ENCODE peak calls at places on chromosomes 6 and 20, in six cellular contexts. One of them, this sample, is unnamed.

GRCh38 chr20:872855-873520 is 39.5 kb downstream of the FAM110A start:
- DNase-seq in transverse colon: no peak
- DNase-seq in stimulated activated CD8-positive, alpha-beta memory T cell treated with anti-CD3 and anti-CD28 coated beads, Interleukin-7, amount 100 ng/mL, for 48 hours: no peak
- DNase-seq in foreskin fibroblast: no peak
- DNase-seq in glutamatergic neuron: peak; percentile 64
- DNase-seq in DMS 273 treated with DMSO at 0.1 percent for 48 hours: no peak
- DNase-seq in this sample: no peak

GRCh38 chr6:36444470-36444869 is 1.7 kb downstream of the KCTD20 start:
- DNase-seq in glutamatergic neuron: no peak
- DNase-seq in foreskin fibroblast: no peak
- DNase-seq in stimulated activated CD8-positive, alpha-beta memory T cell treated with anti-CD3 and anti-CD28 coated beads, Interleukin-7, amount 100 ng/mL, for 48 hours: no peak
- DNase-seq in transverse colon: no peak
- DNase-seq in DMS 273 treated with DMSO at 0.1 percent for 48 hours: no peak
- DNase-seq in this sample: no peak

GRCh38 chr6:146868671-146869209 is 270.0 kb downstream of the ADGB start:
- DNase-seq in DMS 273 treated with DMSO at 0.1 percent for 48 hours: no peak
- DNase-seq in transverse colon: no peak
- DNase-seq in stimulated activated CD8-positive, alpha-beta memory T cell treated with anti-CD3 and anti-CD28 coated beads, Interleukin-7, amount 100 ng/mL, for 48 hours: no peak
- DNase-seq in foreskin fibroblast: no peak
- DNase-seq in glutamatergic neuron: no peak
- DNase-seq in this sample: no peak

GRCh38 chr20:62358728-62359490 is 8.2 kb downstream of the LAMA5 start:
- DNase-seq in stimulated activated CD8-positive, alpha-beta memory T cell treated with anti-CD3 and anti-CD28 coated beads, Interleukin-7, amount 100 ng/mL, for 48 hours: no peak
- DNase-seq in DMS 273 treated with DMSO at 0.1 percent for 48 hours: no peak
- DNase-seq in transverse colon: no peak
- DNase-seq in glutamatergic neuron: peak; percentile 28
- DNase-seq in foreskin fibroblast: no peak
- DNase-seq in this sample: no peak

GRCh38 chr20:38369387-38369786 is 23.1 kb downstream of the LBP start:
- DNase-seq in stimulated activated CD8-positive, alpha-beta memory T cell treated with anti-CD3 and anti-CD28 coated beads, Interleukin-7, amount 100 ng/mL, for 48 hours: no peak
- DNase-seq in transverse colon: no peak
- DNase-seq in glutamatergic neuron: no peak
- DNase-seq in DMS 273 treated with DMSO at 0.1 percent for 48 hours: no peak
- DNase-seq in foreskin fibroblast: no peak
- DNase-seq in this sample: no peak

GRCh38 chr20:38110525-38111178 is 54.4 kb downstream of the TGM2 start:
- DNase-seq in glutamatergic neuron: no peak
- DNase-seq in foreskin fibroblast: no peak
- DNase-seq in transverse colon: no peak
- DNase-seq in DMS 273 treated with DMSO at 0.1 percent for 48 hours: no peak
- DNase-seq in stimulated activated CD8-positive, alpha-beta memory T cell treated with anti-CD3 and anti-CD28 coated beads, Interleukin-7, amount 100 ng/mL, for 48 hours: no peak
- DNase-seq in this sample: no peak

GRCh38 chr6:160111812-160112211 is 9.8 kb upstream of the SLC22A1 start:
- DNase-seq in stimulated activated CD8-positive, alpha-beta memory T cell treated with anti-CD3 and anti-CD28 coated beads, Interleukin-7, amount 100 ng/mL, for 48 hours: no peak
- DNase-seq in glutamatergic neuron: no peak
- DNase-seq in DMS 273 treated with DMSO at 0.1 percent for 48 hours: no peak
- DNase-seq in transverse colon: no peak
- DNase-seq in foreskin fibroblast: no peak
- DNase-seq in this sample: no peak

GRCh38 chr6:157272372-157272771 is 50.9 kb downstream of the TMEM242 start:
- DNase-seq in transverse colon: no peak
- DNase-seq in foreskin fibroblast: no peak
- DNase-seq in stimulated activated CD8-positive, alpha-beta memory T cell treated with anti-CD3 and anti-CD28 coated beads, Interleukin-7, amount 100 ng/mL, for 48 hours: no peak
- DNase-seq in DMS 273 treated with DMSO at 0.1 percent for 48 hours: no peak
- DNase-seq in glutamatergic neuron: no peak
- DNase-seq in this sample: no peak

GRCh38 chr6:22368794-22369193 is 72.0 kb upstream of the PRL start:
- DNase-seq in foreskin fibroblast: no peak
- DNase-seq in transverse colon: no peak
- DNase-seq in stimulated activated CD8-positive, alpha-beta memory T cell treated with anti-CD3 and anti-CD28 coated beads, Interleukin-7, amount 100 ng/mL, for 48 hours: no peak
- DNase-seq in glutamatergic neuron: no peak
- DNase-seq in DMS 273 treated with DMSO at 0.1 percent for 48 hours: no peak
- DNase-seq in this sample: no peak

GRCh38 chr6:11500008-11500407 is 37.5 kb upstream of the TMEM170B start:
- DNase-seq in DMS 273 treated with DMSO at 0.1 percent for 48 hours: no peak
- DNase-seq in glutamatergic neuron: no peak
- DNase-seq in foreskin fibroblast: no peak
- DNase-seq in transverse colon: no peak
- DNase-seq in stimulated activated CD8-positive, alpha-beta memory T cell treated with anti-CD3 and anti-CD28 coated beads, Interleukin-7, amount 100 ng/mL, for 48 hours: no peak
- DNase-seq in this sample: no peak

GRCh38 chr20:12086359-12086758 is 168.7 kb downstream of the BTBD3 start:
- DNase-seq in transverse colon: no peak
- DNase-seq in stimulated activated CD8-positive, alpha-beta memory T cell treated with anti-CD3 and anti-CD28 coated beads, Interleukin-7, amount 100 ng/mL, for 48 hours: no peak
- DNase-seq in foreskin fibroblast: no peak
- DNase-seq in DMS 273 treated with DMSO at 0.1 percent for 48 hours: no peak
- DNase-seq in glutamatergic neuron: no peak
- DNase-seq in this sample: no peak

GRCh38 chr6:56534680-56535419 is 107.8 kb downstream of the DST start:
- DNase-seq in glutamatergic neuron: no peak
- DNase-seq in foreskin fibroblast: no peak
- DNase-seq in DMS 273 treated with DMSO at 0.1 percent for 48 hours: no peak
- DNase-seq in stimulated activated CD8-positive, alpha-beta memory T cell treated with anti-CD3 and anti-CD28 coated beads, Interleukin-7, amount 100 ng/mL, for 48 hours: no peak
- DNase-seq in transverse colon: no peak
- DNase-seq in this sample: no peak

GRCh38 chr6:30684386-30685156 is 1.9 kb downstream of the PPP1R18 start:
- DNase-seq in stimulated activated CD8-positive, alpha-beta memory T cell treated with anti-CD3 and anti-CD28 coated beads, Interleukin-7, amount 100 ng/mL, for 48 hours: no peak
- DNase-seq in DMS 273 treated with DMSO at 0.1 percent for 48 hours: no peak
- DNase-seq in transverse colon: peak; percentile 67
- DNase-seq in glutamatergic neuron: peak; percentile 33
- DNase-seq in foreskin fibroblast: peak; percentile 51
- DNase-seq in this sample: peak; percentile 57

GRCh38 chr20:63809856-63810255 is 21.2 kb downstream of the ZBTB46 start:
- DNase-seq in glutamatergic neuron: no peak
- DNase-seq in transverse colon: no peak
- DNase-seq in DMS 273 treated with DMSO at 0.1 percent for 48 hours: no peak
- DNase-seq in foreskin fibroblast: no peak
- DNase-seq in stimulated activated CD8-positive, alpha-beta memory T cell treated with anti-CD3 and anti-CD28 coated beads, Interleukin-7, amount 100 ng/mL, for 48 hours: no peak
- DNase-seq in this sample: no peak

GRCh38 chr20:5268449-5268848 is 48.3 kb downstream of the PROKR2 start:
- DNase-seq in foreskin fibroblast: no peak
- DNase-seq in DMS 273 treated with DMSO at 0.1 percent for 48 hours: no peak
- DNase-seq in glutamatergic neuron: no peak
- DNase-seq in transverse colon: no peak
- DNase-seq in stimulated activated CD8-positive, alpha-beta memory T cell treated with anti-CD3 and anti-CD28 coated beads, Interleukin-7, amount 100 ng/mL, for 48 hours: no peak
- DNase-seq in this sample: no peak

GRCh38 chr6:17018425-17018824 is 83.4 kb upstream of the STMND1 start:
- DNase-seq in stimulated activated CD8-positive, alpha-beta memory T cell treated with anti-CD3 and anti-CD28 coated beads, Interleukin-7, amount 100 ng/mL, for 48 hours: no peak
- DNase-seq in transverse colon: no peak
- DNase-seq in DMS 273 treated with DMSO at 0.1 percent for 48 hours: no peak
- DNase-seq in glutamatergic neuron: no peak
- DNase-seq in foreskin fibroblast: no peak
- DNase-seq in this sample: no peak

GRCh38 chr6:156778615-156779205 is 1.5 kb downstream of the ARID1B start:
- DNase-seq in stimulated activated CD8-positive, alpha-beta memory T cell treated with anti-CD3 and anti-CD28 coated beads, Interleukin-7, amount 100 ng/mL, for 48 hours: peak; percentile 19
- DNase-seq in foreskin fibroblast: peak; percentile 30
- DNase-seq in DMS 273 treated with DMSO at 0.1 percent for 48 hours: no peak
- DNase-seq in transverse colon: peak; percentile 65
- DNase-seq in glutamatergic neuron: peak; percentile 60
- DNase-seq in this sample: peak; percentile 62

GRCh38 chr6:146287691-146288369 is 255.8 kb upstream of the RAB32 start:
- DNase-seq in transverse colon: no peak
- DNase-seq in DMS 273 treated with DMSO at 0.1 percent for 48 hours: no peak
- DNase-seq in foreskin fibroblast: peak; percentile 51
- DNase-seq in glutamatergic neuron: no peak
- DNase-seq in stimulated activated CD8-positive, alpha-beta memory T cell treated with anti-CD3 and anti-CD28 coated beads, Interleukin-7, amount 100 ng/mL, for 48 hours: no peak
- DNase-seq in this sample: no peak

GRCh38 chr6:131574133-131574532 is 1.1 kb downstream of the ARG1 start:
- DNase-seq in stimulated activated CD8-positive, alpha-beta memory T cell treated with anti-CD3 and anti-CD28 coated beads, Interleukin-7, amount 100 ng/mL, for 48 hours: no peak
- DNase-seq in DMS 273 treated with DMSO at 0.1 percent for 48 hours: no peak
- DNase-seq in transverse colon: no peak
- DNase-seq in foreskin fibroblast: no peak
- DNase-seq in glutamatergic neuron: no peak
- DNase-seq in this sample: no peak

GRCh38 chr20:25707695-25708094 is 11.0 kb upstream of the ZNF337 start:
- DNase-seq in glutamatergic neuron: no peak
- DNase-seq in DMS 273 treated with DMSO at 0.1 percent for 48 hours: no peak
- DNase-seq in transverse colon: no peak
- DNase-seq in stimulated activated CD8-positive, alpha-beta memory T cell treated with anti-CD3 and anti-CD28 coated beads, Interleukin-7, amount 100 ng/mL, for 48 hours: no peak
- DNase-seq in foreskin fibroblast: no peak
- DNase-seq in this sample: no peak

This sample was measured in body of pancreas.